ENCODE peak calls at places on chromosomes 4 and X, in six cellular contexts. One of them, this sample, is unnamed.

GRCh38 chrX:122943918-122944317 is 240.2 kb upstream of the GRIA3 start:
- DNase-seq in GM04503: no peak
- DNase-seq in posterior vena cava: no peak
- DNase-seq in nephron progenitor cell: no peak
- DNase-seq in transverse colon: no peak
- DNase-seq in GDM1: no peak
- DNase-seq in this sample: no peak

GRCh38 chr4:109022941-109023340 is 260.1 kb upstream of the ETNPPL start:
- DNase-seq in transverse colon: no peak
- DNase-seq in nephron progenitor cell: no peak
- DNase-seq in posterior vena cava: no peak
- DNase-seq in GM04503: no peak
- DNase-seq in GDM1: no peak
- DNase-seq in this sample: no peak

GRCh38 chr4:7939377-7940108 is at the start of gene AFAP1:
- DNase-seq in posterior vena cava: peak
- DNase-seq in GM04503: no peak
- DNase-seq in GDM1: peak
- DNase-seq in nephron progenitor cell: peak
- DNase-seq in transverse colon: peak
- DNase-seq in this sample: peak

GRCh38 chrX:41045960-41046567 is 39.2 kb upstream of the USP9X start:
- DNase-seq in GM04503: no peak
- DNase-seq in GDM1: no peak
- DNase-seq in posterior vena cava: no peak
- DNase-seq in transverse colon: peak
- DNase-seq in nephron progenitor cell: no peak
- DNase-seq in this sample: peak

GRCh38 chr4:167232805-167233522 is 1.3 kb downstream of the SPOCK3 start:
- DNase-seq in GM04503: no peak
- DNase-seq in transverse colon: no peak
- DNase-seq in nephron progenitor cell: peak
- DNase-seq in posterior vena cava: no peak
- DNase-seq in GDM1: no peak
- DNase-seq in this sample: no peak

GRCh38 chr4:338759-339097 is 1.1 kb downstream of the ZNF141 start:
- DNase-seq in GDM1: no peak
- DNase-seq in GM04503: no peak
- DNase-seq in transverse colon: no peak
- DNase-seq in nephron progenitor cell: no peak
- DNase-seq in posterior vena cava: no peak
- DNase-seq in this sample: no peak

GRCh38 chrX:52933976-52934703 is 24.2 kb downstream of the FAM156A start:
- DNase-seq in GDM1: no peak
- DNase-seq in GM04503: no peak
- DNase-seq in nephron progenitor cell: no peak
- DNase-seq in transverse colon: no peak
- DNase-seq in posterior vena cava: no peak
- DNase-seq in this sample: no peak

GRCh38 chr4:169314906-169315305 is 44.1 kb upstream of the SH3RF1 start:
- DNase-seq in posterior vena cava: no peak
- DNase-seq in nephron progenitor cell: no peak
- DNase-seq in GDM1: no peak
- DNase-seq in GM04503: no peak
- DNase-seq in transverse colon: peak
- DNase-seq in this sample: peak

GRCh38 chr4:2924286-2924685 is 38.9 kb downstream of the NOP14 start:
- DNase-seq in GDM1: no peak
- DNase-seq in transverse colon: no peak
- DNase-seq in posterior vena cava: peak
- DNase-seq in nephron progenitor cell: no peak
- DNase-seq in GM04503: no peak
- DNase-seq in this sample: no peak

GRCh38 chr4:20681263-20681662 is 19.0 kb upstream of the PACRGL start:
- DNase-seq in GM04503: no peak
- DNase-seq in GDM1: no peak
- DNase-seq in posterior vena cava: no peak
- DNase-seq in transverse colon: peak
- DNase-seq in nephron progenitor cell: no peak
- DNase-seq in this sample: no peak

GRCh38 chr4:120327276-120327675 is 260.6 kb upstream of the MAD2L1 start:
- DNase-seq in GDM1: no peak
- DNase-seq in posterior vena cava: no peak
- DNase-seq in GM04503: no peak
- DNase-seq in transverse colon: no peak
- DNase-seq in nephron progenitor cell: no peak
- DNase-seq in this sample: no peak

GRCh38 chr4:104942990-104943758 is 203.5 kb upstream of the TET2 start:
- DNase-seq in posterior vena cava: no peak
- DNase-seq in GDM1: peak
- DNase-seq in transverse colon: no peak
- DNase-seq in GM04503: no peak
- DNase-seq in nephron progenitor cell: no peak
- DNase-seq in this sample: no peak

GRCh38 chr4:158673633-158674032 is 1.5 kb downstream of the ETFDH start:
- DNase-seq in GM04503: no peak
- DNase-seq in GDM1: no peak
- DNase-seq in posterior vena cava: no peak
- DNase-seq in nephron progenitor cell: no peak
- DNase-seq in transverse colon: no peak
- DNase-seq in this sample: no peak

GRCh38 chrX:107628662-107629532 is 587 bp downstream of the PRPS1 start:
- DNase-seq in transverse colon: peak
- DNase-seq in nephron progenitor cell: peak
- DNase-seq in GM04503: no peak
- DNase-seq in GDM1: peak
- DNase-seq in posterior vena cava: no peak
- DNase-seq in this sample: peak

GRCh38 chrX:23952984-23953907 is 45.4 kb downstream of the CXorf58 start:
- DNase-seq in GM04503: no peak
- DNase-seq in GDM1: peak
- DNase-seq in nephron progenitor cell: no peak
- DNase-seq in transverse colon: no peak
- DNase-seq in posterior vena cava: no peak
- DNase-seq in this sample: no peak

GRCh38 chr4:112704991-112705845 is 68.3 kb downstream of the LARP7 start:
- DNase-seq in nephron progenitor cell: peak
- DNase-seq in posterior vena cava: no peak
- DNase-seq in transverse colon: peak
- DNase-seq in GM04503: no peak
- DNase-seq in GDM1: no peak
- DNase-seq in this sample: peak

GRCh38 chr4:24966076-24966475 is 53.2 kb upstream of the CCDC149 start:
- DNase-seq in posterior vena cava: no peak
- DNase-seq in transverse colon: no peak
- DNase-seq in GM04503: no peak
- DNase-seq in GDM1: no peak
- DNase-seq in nephron progenitor cell: no peak
- DNase-seq in this sample: no peak

GRCh38 chr4:107902715-107903114 is 28.6 kb upstream of the CYP2U1 start:
- DNase-seq in transverse colon: no peak
- DNase-seq in posterior vena cava: no peak
- DNase-seq in GM04503: no peak
- DNase-seq in GDM1: no peak
- DNase-seq in nephron progenitor cell: no peak
- DNase-seq in this sample: no peak

GRCh38 chr4:8050555-8051206 is 107.9 kb downstream of the ABLIM2 start:
- DNase-seq in posterior vena cava: peak
- DNase-seq in nephron progenitor cell: peak
- DNase-seq in GM04503: no peak
- DNase-seq in GDM1: no peak
- DNase-seq in transverse colon: peak
- DNase-seq in this sample: peak